ENCODE peak calls at places on chromosomes 3 and 15, in four cellular contexts. Q is colonic mucosa, D is SW480, Z is sciatic nerve. M is an unnamed sample.

GRCh38 chr3:141776376-141776775 is 13.2 kb downstream of the GRK7 start:
- DNase-seq in Z (no peak), Q (no peak), D (no peak), M (no peak)

GRCh38 chr3:187005827-187006481 is 75.6 kb downstream of the ST6GAL1 start:
- DNase-seq in Z (peak; percentile 18), D (no peak), Q (no peak), M (no peak)

GRCh38 chr3:139532996-139533395 is 6.5 kb downstream of the RBP1 start:
- DNase-seq in Z (no peak), D (no peak), Q (no peak), M (no peak)

GRCh38 chr3:61454806-61455205 is 106.6 kb upstream of the PTPRG start:
- DNase-seq in Z (no peak), Q (no peak), D (no peak), M (no peak)

GRCh38 chr15:45148076-45149059 is 18.6 kb downstream of the DUOX1 start:
- DNase-seq in D (no peak), Q (no peak), Z (no peak), M (no peak)

GRCh38 chr15:96352594-96353377 is 22.3 kb downstream of the NR2F2 start:
- DNase-seq in Z (peak; percentile 59), Q (no peak), D (no peak), M (no peak)

GRCh38 chr3:14788644-14789043 is 30.1 kb upstream of the FGD5 start:
- DNase-seq in Z (no peak), Q (no peak), D (no peak), M (no peak)

GRCh38 chr3:16181361-16181760 is 6.9 kb downstream of the GALNT15 start:
- DNase-seq in Z (peak; percentile 74), D (no peak), Q (peak; percentile 33), M (no peak)

GRCh38 chr3:39067286-39067685 is 15.5 kb downstream of the WDR48 start:
- DNase-seq in Z (no peak), D (no peak), Q (no peak), M (no peak)

GRCh38 chr3:184745526-184745925 is 33.7 kb upstream of the MAGEF1 start:
- DNase-seq in Q (no peak), D (no peak), Z (peak; percentile 54), M (no peak)

GRCh38 chr3:66712210-66712609 is 211.4 kb upstream of the LRIG1 start:
- DNase-seq in Z (no peak), D (no peak), Q (no peak), M (no peak)

GRCh38 chr15:58522391-58522790 is 90.6 kb downstream of the LIPC start:
- DNase-seq in D (no peak), Z (no peak), Q (no peak), M (no peak)

GRCh38 chr3:141275032-141275422 is 43.4 kb downstream of the PXYLP1 start:
- DNase-seq in Q (no peak), D (peak; percentile 49), Z (no peak), M (no peak)

GRCh38 chr15:27734785-27735495 is 364.2 kb downstream of the OCA2 start:
- DNase-seq in Z (no peak), D (no peak), Q (no peak), M (no peak)

GRCh38 chr3:123883111-123883510 is 1.0 kb downstream of the MYLK start:
- DNase-seq in Q (no peak), Z (no peak), D (no peak), M (no peak)

GRCh38 chr3:14899993-14900618 is 47.3 kb upstream of the NR2C2 start:
- DNase-seq in Z (no peak), Q (peak; percentile 40), D (no peak), M (no peak)

GRCh38 chr3:77319711-77320110 is 279.8 kb downstream of the ROBO2 start:
- DNase-seq in Z (no peak), Q (no peak), D (peak; percentile 6), M (no peak)

GRCh38 chr3:195532858-195533257 is 10.3 kb downstream of the PPP1R2 start:
- DNase-seq in Z (no peak), D (no peak), Q (no peak), M (no peak)

GRCh38 chr3:66302288-66302687 is 81.5 kb downstream of the SLC25A26 start:
- DNase-seq in Z (no peak), D (no peak), Q (no peak), M (no peak)

GRCh38 chr3:170360916-170361315 is 3.4 kb downstream of the SKIL start:
- DNase-seq in Z (no peak), Q (no peak), D (no peak), M (no peak)

GRCh38 chr3:185651971-185652370 is 65.9 kb downstream of the SENP2 start:
- DNase-seq in D (no peak), Q (no peak), Z (no peak), M (no peak)

GRCh38 chr3:61804782-61805181 is 243.4 kb downstream of the PTPRG start:
- DNase-seq in Q (no peak), Z (no peak), D (no peak), M (no peak)

GRCh38 chr15:88391700-88392099 is 75.5 kb downstream of the MRPL46 start:
- DNase-seq in D (no peak), Q (no peak), Z (no peak), M (no peak)

GRCh38 chr3:128784228-128784627 is 58.2 kb downstream of the RAB7A start:
- DNase-seq in D (peak; percentile 18), Z (no peak), Q (no peak), M (no peak)

GRCh38 chr15:73571346-73571745 is 61.8 kb downstream of the NPTN start:
- DNase-seq in D (no peak), Q (no peak), Z (no peak), M (no peak)

GRCh38 chr3:24192004-24192403 is 246.9 kb downstream of the NR1D2 start:
- DNase-seq in Q (no peak), Z (no peak), D (no peak), M (no peak)

GRCh38 chr3:100245932-100246331 is 14.9 kb upstream of the TBC1D23 start:
- DNase-seq in D (no peak), Z (no peak), Q (no peak), M (no peak)

GRCh38 chr3:128603811-128604447 is 46.7 kb downstream of the RPN1 start:
- DNase-seq in D (no peak), Q (peak; percentile 32), Z (no peak), M (no peak)

GRCh38 chr3:132029182-132029902 is 5.5 kb downstream of the CPNE4 start:
- DNase-seq in Z (peak; percentile 84), Q (peak; percentile 78), D (peak; percentile 78), M (peak; percentile 76)

GRCh38 chr3:23663661-23664186 is 142.0 kb upstream of the UBE2E1 start:
- DNase-seq in Z (no peak), D (no peak), Q (no peak), M (no peak)

GRCh38 chr15:34820110-34820509 is 24.8 kb upstream of the ACTC1 start:
- DNase-seq in Q (no peak), Z (no peak), D (no peak), M (no peak)

GRCh38 chr3:190265126-190265525 is 57.1 kb downstream of the CLDN1 start:
- DNase-seq in Z (no peak), Q (no peak), D (peak; percentile 28), M (no peak)

GRCh38 chr3:194042947-194043346 is 93.0 kb upstream of the HES1 start:
- DNase-seq in Z (no peak), Q (no peak), D (peak; percentile 74), M (no peak)

GRCh38 chr15:90810354-90810753 is 58.0 kb upstream of the FURIN start:
- DNase-seq in Z (no peak), Q (no peak), D (no peak), M (no peak)

GRCh38 chr3:72816843-72817485 is 31.3 kb downstream of the SHQ1 start:
- DNase-seq in D (no peak), Z (no peak), Q (no peak), M (no peak)

GRCh38 chr3:24119321-24119751 is 174.2 kb downstream of the NR1D2 start:
- DNase-seq in D (no peak), Z (no peak), Q (no peak), M (no peak)

GRCh38 chr3:67312205-67312604 is 314.1 kb downstream of the KBTBD8 start:
- DNase-seq in Q (no peak), Z (no peak), D (no peak), M (no peak)

GRCh38 chr15:64379216-64379960 is 1.9 kb downstream of the PCLAF start:
- DNase-seq in D (no peak), Z (no peak), Q (no peak), M (no peak)

GRCh38 chr3:129418041-129418973 is 10.1 kb downstream of the EFCAB12 start:
- DNase-seq in D (no peak), Z (peak; percentile 48), Q (no peak), M (no peak)

M was measured in ureter.